ENCODE peak calls at places on chromosomes 3 and 15, in four cellular contexts. Q is GM12878, E is HEK293T, Z is K562. L is an unnamed sample.

GRCh38 chr3:43872301-43872700 is 181.6 kb downstream of the ABHD5 start:
- DNase-seq in Q (no peak), E (no peak), Z (no peak), L (no peak)

GRCh38 chr3:39501982-39502837 is 34.7 kb downstream of the MOBP start:
- DNase-seq in Q (no peak), E (no peak), Z (no peak), L (no peak)

GRCh38 chr3:30597131-30597768 is 9.2 kb upstream of the TGFBR2 start:
- DNase-seq in Q (no peak), E (no peak), Z (no peak), L (peak)

GRCh38 chr15:82298032-82298431 is 35.4 kb downstream of the SAXO2 start:
- DNase-seq in Q (no peak), E (no peak), Z (no peak), L (no peak)

GRCh38 chr3:78839710-78840109 is 928.1 kb downstream of the ROBO1 start:
- DNase-seq in Q (no peak), E (no peak), Z (no peak), L (peak)

GRCh38 chr3:190739726-190740230 is 122.7 kb downstream of the GMNC start:
- DNase-seq in Q (no peak), E (no peak), Z (no peak), L (no peak)

GRCh38 chr3:108035751-108036150 is 55.1 kb downstream of the CD47 start:
- DNase-seq in Q (no peak), E (no peak), Z (no peak), L (no peak)

GRCh38 chr3:30894521-30895289 is at the start of gene GADL1:
- DNase-seq in Q (no peak), E (peak), Z (peak), L (no peak)

GRCh38 chr3:77256584-77257488 is 216.9 kb downstream of the ROBO2 start:
- DNase-seq in Q (no peak), E (peak), Z (no peak), L (no peak)

GRCh38 chr3:193782280-193782654 is 189.3 kb downstream of the OPA1 start:
- DNase-seq in Q (no peak), E (no peak), Z (peak), L (no peak)

GRCh38 chr3:88005066-88005465 is 53.7 kb downstream of the CGGBP1 start:
- DNase-seq in Q (no peak), E (no peak), Z (peak), L (no peak)

GRCh38 chr3:48738144-48738536 is 21.1 kb upstream of the IP6K2 start:
- DNase-seq in Q (no peak), E (no peak), Z (no peak), L (no peak)

GRCh38 chr3:8769088-8769822 is at the start of gene OXTR:
- DNase-seq in Q (no peak), E (peak), Z (peak), L (peak)

GRCh38 chr15:48962662-48963523 is 826 bp downstream of the SHC4 start:
- DNase-seq in Q (no peak), E (peak), Z (no peak), L (no peak)

GRCh38 chr3:12993022-12993622 is 80.1 kb downstream of the IQSEC1 start:
- DNase-seq in Q (no peak), E (peak), Z (peak), L (peak)

GRCh38 chr15:74497584-74497983 is 36.6 kb upstream of the UBL7 start:
- DNase-seq in Q (peak), E (no peak), Z (no peak), L (no peak)
- TF ChIP-seq TARDBP in Q (no peak), E (no peak), Z (no peak), L (no peak)

GRCh38 chr15:92813440-92813839 is 86.7 kb upstream of the CHD2 start:
- DNase-seq in Q (no peak), E (no peak), Z (no peak), L (no peak)

GRCh38 chr15:92820233-92821021 is 79.7 kb upstream of the CHD2 start:
- DNase-seq in Q (no peak), E (peak), Z (peak), L (peak)

GRCh38 chr15:92818658-92819311 is 81.3 kb upstream of the CHD2 start:
- DNase-seq in Q (no peak), E (peak), Z (peak), L (no peak)

GRCh38 chr15:92819312-92820232 is 80.6 kb upstream of the CHD2 start:
- DNase-seq in Q (no peak), E (no peak), Z (peak), L (no peak)

GRCh38 chr15:92817339-92817886 is 82.7 kb upstream of the CHD2 start:
- DNase-seq in Q (no peak), E (no peak), Z (peak), L (no peak)
- TF ChIP-seq TARDBP in Q (no peak), E (no peak), Z (no peak), L (no peak)

DNA sequence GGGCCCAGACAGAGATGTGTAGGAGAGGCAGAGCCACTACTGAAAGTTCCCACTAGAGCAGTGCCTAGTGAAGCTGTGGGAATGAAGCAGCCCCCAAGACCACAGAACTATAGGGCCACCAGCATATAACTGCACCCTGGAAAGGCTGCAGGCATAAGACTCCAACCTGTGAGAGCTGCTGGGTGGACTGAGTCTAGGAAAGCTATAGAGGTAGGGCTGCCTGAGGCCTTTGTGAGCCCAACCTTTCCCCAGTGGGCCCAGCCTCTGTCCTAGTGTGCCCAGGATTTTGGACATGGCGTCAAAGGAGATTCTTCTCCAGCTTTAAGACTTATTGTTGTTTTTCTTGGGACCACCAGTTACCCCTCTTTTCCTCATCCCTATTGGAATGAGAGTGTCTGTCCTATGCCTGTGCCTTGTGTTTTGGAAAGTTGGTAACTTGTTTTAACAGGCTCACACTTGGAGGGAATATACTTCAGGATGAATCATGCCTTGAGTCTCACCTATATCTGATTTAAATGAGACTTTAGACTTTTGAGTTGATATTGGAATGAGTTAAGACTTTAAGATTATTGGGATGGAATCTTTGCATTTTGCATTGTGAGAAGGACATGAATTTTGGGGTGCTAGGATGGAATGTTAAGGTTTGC is 28.1 kb downstream of the SLMAP start:
- DNase-seq in Q (no peak), E (no peak), Z (no peak), L (no peak)
- TF ChIP-seq TARDBP in Q (no peak), E (no peak), Z (no peak), L (no peak)

GRCh38 chr3:184320099-184320445 is 5.7 kb downstream of the EIF4G1 start:
- DNase-seq in Q (no peak), E (no peak), Z (no peak), L (peak)
- TF ChIP-seq TARDBP in Q (no peak), E (no peak), Z (no peak), L (no peak)

GRCh38 chr3:14699643-14700042 is 24.7 kb downstream of the C3orf20 start:
- DNase-seq in Q (no peak), E (no peak), Z (no peak), L (no peak)

GRCh38 chr3:14698601-14699244 is 23.8 kb downstream of the C3orf20 start:
- DNase-seq in Q (no peak), E (no peak), Z (no peak), L (no peak)

GRCh38 chr3:14701676-14702075 is 26.7 kb downstream of the C3orf20 start:
- DNase-seq in Q (no peak), E (no peak), Z (no peak), L (no peak)

GRCh38 chr3:14703128-14703750 is 28.3 kb downstream of the C3orf20 start:
- DNase-seq in Q (no peak), E (no peak), Z (no peak), L (no peak)

GRCh38 chr3:14700891-14701290 is 25.9 kb downstream of the C3orf20 start:
- DNase-seq in Q (no peak), E (no peak), Z (no peak), L (no peak)
- TF ChIP-seq TARDBP in Q (no peak), E (no peak), Z (no peak), L (no peak)

GRCh38 chr3:15647629-15648167 is 46.2 kb downstream of the BTD start:
- DNase-seq in Q (peak), E (no peak), Z (no peak), L (no peak)

GRCh38 chr3:15649341-15649740 is 47.8 kb downstream of the BTD start:
- DNase-seq in Q (no peak), E (no peak), Z (no peak), L (no peak)

GRCh38 chr3:15646924-15647511 is 45.5 kb downstream of the BTD start:
- DNase-seq in Q (no peak), E (no peak), Z (no peak), L (no peak)

GRCh38 chr3:15651396-15651795 is 49.9 kb downstream of the BTD start:
- DNase-seq in Q (no peak), E (no peak), Z (no peak), L (no peak)

GRCh38 chr3:15649831-15650230 is 48.3 kb downstream of the BTD start:
- DNase-seq in Q (no peak), E (no peak), Z (no peak), L (no peak)
- TF ChIP-seq TARDBP in Q (no peak), E (no peak), Z (no peak), L (no peak)

GRCh38 chr3:114402852-114403251 is 109.0 kb downstream of the TIGIT start:
- DNase-seq in Q (no peak), E (no peak), Z (no peak), L (no peak)

GRCh38 chr3:114406286-114406685 is 112.5 kb downstream of the TIGIT start:
- DNase-seq in Q (no peak), E (no peak), Z (no peak), L (no peak)

GRCh38 chr3:114406922-114407321 is 113.1 kb downstream of the TIGIT start:
- DNase-seq in Q (no peak), E (no peak), Z (no peak), L (no peak)

GRCh38 chr3:114405202-114405601 is 111.4 kb downstream of the TIGIT start:
- DNase-seq in Q (no peak), E (no peak), Z (no peak), L (no peak)

GRCh38 chr3:114404590-114404989 is 110.8 kb downstream of the TIGIT start:
- DNase-seq in Q (no peak), E (no peak), Z (no peak), L (no peak)
- TF ChIP-seq TARDBP in Q (no peak), E (no peak), Z (no peak), L (no peak)

L was measured in HepG2.